ENCODE peak calls at places on chromosomes 4 and X, in five cellular contexts. Q is progenitor cell of endocrine pancreas, L is transverse colon, G is uterus, C is endothelial cell. B is an unnamed sample.

GRCh38 chr4:7324651-7325121 is 110.0 kb downstream of the PSAPL1 start:
- DNase-seq in Q (no peak), L (no peak), G (no peak), C (no peak), B (no peak)

GRCh38 chrX:141632124-141632523 is 42.6 kb downstream of the SPANXA2 start:
- DNase-seq in Q (no peak), L (no peak), G (no peak), C (no peak), B (no peak)

GRCh38 chr4:123671633-123672404 is 275.2 kb downstream of the SPRY1 start:
- DNase-seq in Q (no peak), L (no peak), G (no peak), C (no peak), B (no peak)

GRCh38 chrX:37653397-37654085 is 32.0 kb upstream of the XK start:
- DNase-seq in Q (no peak), L (no peak), G (no peak), C (no peak), B (no peak)

GRCh38 chr4:71188197-71188625 is 150.6 kb upstream of the SLC4A4 start:
- DNase-seq in Q (no peak), L (no peak), G (no peak), C (peak), B (no peak)

GRCh38 chr4:7978489-7978888 is 38.8 kb upstream of the AFAP1 start:
- DNase-seq in Q (no peak), L (peak), G (no peak), C (no peak), B (peak)

GRCh38 chr4:137664055-137664405 is 131.7 kb upstream of the PCDH18 start:
- DNase-seq in Q (no peak), L (no peak), G (no peak), C (no peak), B (no peak)

GRCh38 chr4:112968456-112969159 is 80.8 kb upstream of the ANK2 start:
- DNase-seq in Q (no peak), L (no peak), G (no peak), C (no peak), B (no peak)

GRCh38 chr4:78205601-78206000 is 148.5 kb downstream of the FRAS1 start:
- DNase-seq in Q (no peak), L (no peak), G (no peak), C (peak), B (no peak)

GRCh38 chr4:13912436-13912835 is 284.9 kb upstream of the BOD1L1 start:
- DNase-seq in Q (no peak), L (no peak), G (no peak), C (no peak), B (no peak)

GRCh38 chr4:88177981-88178632 is 19.7 kb upstream of the ABCG2 start:
- DNase-seq in Q (no peak), L (peak), G (no peak), C (no peak), B (peak)

GRCh38 chr4:8090312-8090711 is 68.3 kb downstream of the ABLIM2 start:
- DNase-seq in Q (no peak), L (peak), G (peak), C (no peak), B (no peak)

GRCh38 chr4:36024901-36025610 is 219.3 kb downstream of the ARAP2 start:
- DNase-seq in Q (no peak), L (no peak), G (no peak), C (no peak), B (peak)

GRCh38 chrX:48971325-48972213 is at the start of gene KCND1:
- DNase-seq in Q (peak), L (peak), G (peak), C (peak), B (peak)

GRCh38 chr4:77652237-77652897 is 46.7 kb downstream of the CXCL13 start:
- DNase-seq in Q (no peak), L (no peak), G (no peak), C (no peak), B (peak)

DNA sequence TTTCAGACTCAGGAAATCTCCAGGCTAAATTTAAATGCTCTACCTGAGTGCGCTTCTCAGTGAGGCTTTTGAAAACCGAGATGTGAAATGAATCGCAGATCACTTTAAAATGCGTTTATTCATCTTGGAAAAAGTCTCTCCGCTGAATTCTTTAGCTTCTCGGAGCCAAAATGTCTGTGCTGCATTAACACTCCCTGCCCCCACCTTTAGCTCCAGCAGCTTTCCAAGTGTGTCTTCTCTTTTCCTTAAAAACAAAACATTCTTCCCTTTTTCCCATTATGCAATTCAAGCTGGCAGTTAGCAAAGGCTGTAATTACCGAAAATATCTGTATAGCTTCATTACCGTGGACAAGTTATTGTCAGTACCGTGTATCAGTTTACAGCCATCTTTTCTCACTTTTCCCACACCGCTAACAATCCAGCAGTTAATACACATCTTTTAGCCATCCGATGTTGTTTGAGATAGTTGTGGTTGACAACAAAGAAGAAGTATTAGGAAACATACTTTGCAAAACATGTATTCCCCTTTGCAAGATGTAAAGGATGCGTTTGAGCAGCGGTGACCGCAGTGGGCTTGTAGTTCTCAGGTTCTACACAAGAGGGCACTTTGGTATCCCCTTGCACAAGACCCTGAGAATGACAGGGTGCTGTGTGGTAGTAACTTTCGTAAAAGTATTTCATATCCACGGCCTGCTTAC is 136.1 kb upstream of the STX18 start:
- DNase-seq in Q (no peak), L (no peak), G (peak), C (peak), B (no peak)
- TF ChIP-seq CTCF in Q (peak), L (no peak), G (peak), C (peak), B (no peak)

DNA sequence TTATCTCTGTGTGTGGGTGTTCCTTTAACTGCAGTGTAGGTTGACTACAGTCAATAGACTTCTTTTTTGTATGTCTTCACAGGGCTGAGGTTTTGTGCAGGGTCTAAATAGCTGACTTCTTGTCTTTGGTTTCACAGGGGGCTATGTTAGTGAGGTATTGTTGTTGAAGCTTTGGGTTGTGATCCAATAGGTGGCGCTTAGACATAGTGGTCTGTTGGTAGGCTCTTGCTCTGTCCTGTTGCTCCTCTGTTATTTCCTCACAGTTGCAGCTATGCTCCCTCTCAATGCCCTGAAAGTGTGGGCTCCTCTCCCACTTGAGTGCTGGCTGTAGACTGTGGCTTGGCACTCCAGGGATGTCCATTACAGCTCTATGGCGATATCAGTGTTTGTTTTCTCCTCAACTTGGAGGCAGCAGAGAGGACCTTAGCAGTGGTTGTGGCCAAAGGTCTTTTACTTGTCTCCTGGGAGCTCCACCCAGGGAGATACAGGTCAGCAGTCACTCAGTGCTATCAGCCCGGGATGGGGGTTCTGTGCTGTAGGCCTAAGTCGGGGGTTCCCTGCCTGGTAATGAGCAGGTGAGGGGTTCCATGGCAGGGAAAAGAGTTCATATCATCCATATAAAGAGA is 14.0 kb downstream of the POF1B start:
- DNase-seq in Q (no peak), L (no peak), G (no peak), C (peak), B (no peak)
- TF ChIP-seq CTCF in Q (no peak), L (no peak), G (no peak), C (no peak), B (no peak)

GRCh38 chrX:10077425-10078188 is 79.2 kb upstream of the CLCN4 start:
- DNase-seq in Q (no peak), L (no peak), G (no peak), C (no peak), B (no peak)
- TF ChIP-seq CTCF in Q (no peak), L (no peak), G (no peak), C (no peak), B (no peak)

GRCh38 chrX:25858273-25858880 is 279.8 kb upstream of the MAGEB18 start:
- DNase-seq in Q (no peak), L (no peak), G (no peak), C (no peak), B (no peak)
- TF ChIP-seq CTCF in Q (no peak), L (no peak), G (no peak), C (no peak), B (no peak)

GRCh38 chr4:21192367-21192766 is 492.1 kb downstream of the PACRGL start:
- DNase-seq in Q (no peak), L (no peak), G (no peak), C (no peak), B (no peak)

GRCh38 chr4:21195682-21196081 is 495.4 kb downstream of the PACRGL start:
- DNase-seq in Q (no peak), L (no peak), G (no peak), C (no peak), B (no peak)

DNA sequence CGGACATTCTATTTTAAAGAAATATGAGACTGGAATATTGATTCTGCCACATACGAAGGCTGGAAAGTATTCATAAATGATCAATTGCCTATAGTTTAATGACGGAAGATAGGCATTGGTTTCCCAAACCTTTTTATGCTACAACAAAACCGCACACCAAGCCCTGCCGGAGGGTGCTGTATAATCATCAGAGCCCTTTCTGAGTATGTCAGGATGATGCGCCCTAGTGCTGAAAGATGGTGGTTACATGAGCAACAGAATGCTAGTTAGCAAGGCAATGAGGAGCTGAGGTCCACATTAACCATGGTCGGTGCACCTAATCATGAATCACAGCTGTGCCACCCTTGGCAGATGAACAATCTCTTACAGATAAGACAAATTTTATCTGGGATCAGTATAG is 491.0 kb downstream of the PACRGL start:
- DNase-seq in Q (no peak), L (no peak), G (no peak), C (no peak), B (no peak)
- TF ChIP-seq CTCF in Q (no peak), L (no peak), G (no peak), C (no peak), B (no peak)

GRCh38 chrX:39652336-39652735 is 445.4 kb downstream of the BCOR start:
- DNase-seq in Q (no peak), L (no peak), G (no peak), C (peak), B (peak)
- TF ChIP-seq CTCF in Q (peak), L (no peak), G (peak), C (no peak), B (peak)

DNA sequence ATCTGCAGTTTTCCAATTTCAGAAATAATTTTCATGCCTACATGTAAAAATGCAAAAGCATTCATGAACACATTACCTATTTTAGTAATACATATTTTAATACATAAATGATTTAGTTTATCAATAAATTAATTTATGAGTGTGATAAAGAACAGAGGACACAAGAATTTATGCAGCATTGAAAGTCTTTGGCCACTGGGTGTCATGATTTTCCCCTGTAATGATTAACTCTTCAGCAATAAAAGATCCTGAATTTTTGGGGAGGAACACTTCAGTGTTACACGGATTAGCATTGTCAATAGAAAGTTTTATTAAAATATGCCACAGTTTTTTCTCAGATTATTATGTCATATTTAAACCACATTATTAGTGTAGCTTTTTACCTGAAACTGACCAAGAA is 8.6 kb upstream of the VCX2 start:
- DNase-seq in Q (no peak), L (no peak), G (no peak), C (no peak), B (no peak)
- TF ChIP-seq CTCF in Q (peak), L (no peak), G (no peak), C (no peak), B (no peak)

B was measured in Calu3.